ENCODE peak calls at places on chromosomes 7 and 10, in five cellular contexts. One of them, this sample, is unnamed.

GRCh38 chr10:83817797-83818196 is 321.5 kb upstream of the GHITM start:
- DNase-seq in T-helper 1 cell: no peak
- DNase-seq in transverse colon: no peak
- DNase-seq in NAMALWA: no peak
- DNase-seq in anterior cingulate cortex: no peak
- DNase-seq in this sample: no peak

GRCh38 chr10:92573091-92573797 is 649 bp downstream of the IDE start:
- DNase-seq in T-helper 1 cell: no peak
- DNase-seq in transverse colon: peak
- DNase-seq in NAMALWA: no peak
- DNase-seq in anterior cingulate cortex: peak
- DNase-seq in this sample: peak

GRCh38 chr10:119449760-119450461 is 92.6 kb downstream of the RGS10 start:
- DNase-seq in T-helper 1 cell: no peak
- DNase-seq in transverse colon: no peak
- DNase-seq in NAMALWA: peak
- DNase-seq in anterior cingulate cortex: no peak
- DNase-seq in this sample: no peak

GRCh38 chr7:79971058-79971457 is 163.6 kb upstream of the GNAI1 start:
- DNase-seq in T-helper 1 cell: no peak
- DNase-seq in transverse colon: no peak
- DNase-seq in NAMALWA: no peak
- DNase-seq in anterior cingulate cortex: no peak
- DNase-seq in this sample: no peak

GRCh38 chr7:514651-515598 is 4.7 kb downstream of the PDGFA start:
- DNase-seq in T-helper 1 cell: no peak
- DNase-seq in transverse colon: peak
- DNase-seq in NAMALWA: peak
- DNase-seq in anterior cingulate cortex: no peak
- DNase-seq in this sample: peak

GRCh38 chr7:78018541-78019456 is 220.2 kb downstream of the PHTF2 start:
- DNase-seq in T-helper 1 cell: no peak
- DNase-seq in transverse colon: peak
- DNase-seq in NAMALWA: no peak
- DNase-seq in anterior cingulate cortex: no peak
- DNase-seq in this sample: peak

GRCh38 chr7:5621776-5622175 is 159.7 kb downstream of the RNF216 start:
- DNase-seq in T-helper 1 cell: no peak
- DNase-seq in transverse colon: no peak
- DNase-seq in NAMALWA: no peak
- DNase-seq in anterior cingulate cortex: no peak
- DNase-seq in this sample: no peak

GRCh38 chr10:49647554-49647953 is 31.9 kb upstream of the C10orf53 start:
- DNase-seq in T-helper 1 cell: no peak
- DNase-seq in transverse colon: no peak
- DNase-seq in NAMALWA: no peak
- DNase-seq in anterior cingulate cortex: no peak
- DNase-seq in this sample: no peak

GRCh38 chr10:30170814-30171213 is 111.4 kb upstream of the JCAD start:
- DNase-seq in T-helper 1 cell: no peak
- DNase-seq in transverse colon: no peak
- DNase-seq in NAMALWA: no peak
- DNase-seq in anterior cingulate cortex: no peak
- DNase-seq in this sample: no peak

GRCh38 chr7:47475880-47476227 is 106.1 kb downstream of the TNS3 start:
- DNase-seq in T-helper 1 cell: no peak
- DNase-seq in transverse colon: no peak
- DNase-seq in NAMALWA: no peak
- DNase-seq in anterior cingulate cortex: no peak
- DNase-seq in this sample: no peak

GRCh38 chr7:95824586-95824985 is 52.2 kb downstream of the DYNC1I1 start:
- DNase-seq in T-helper 1 cell: no peak
- DNase-seq in transverse colon: no peak
- DNase-seq in NAMALWA: no peak
- DNase-seq in anterior cingulate cortex: no peak
- DNase-seq in this sample: no peak

GRCh38 chr7:121428857-121429489 is 32.9 kb upstream of the FAM3C start:
- DNase-seq in T-helper 1 cell: no peak
- DNase-seq in transverse colon: no peak
- DNase-seq in NAMALWA: no peak
- DNase-seq in anterior cingulate cortex: no peak
- DNase-seq in this sample: no peak

This sample was measured in pancreas.